ENCODE peak calls at places on chromosome 2, in seven cellular contexts. R is GM23248, V is endodermal cell, T is PC-3, H is K562, K is astrocyte, O is mesendoderm. E is an unnamed sample.

GRCh38 chr2:101132202-101132601 is 19.0 kb downstream of the TBC1D8 start:
- DNase-seq in O (no peak), H (no peak), T (no peak), K (no peak), V (no peak), R (no peak), E (no peak)

GRCh38 chr2:74093840-74094239 is 53.9 kb downstream of the BOLA3 start:
- DNase-seq in R (no peak), K (no peak), T (no peak), V (no peak), H (no peak), O (no peak), E (no peak)

GRCh38 chr2:160397530-160397865 is 96.1 kb downstream of the RBMS1 start:
- DNase-seq in O (peak; percentile 76), H (no peak), R (peak; percentile 70), V (no peak), K (peak; percentile 61), T (peak; percentile 58), E (no peak)

GRCh38 chr2:202933139-202933510 is 21.1 kb downstream of the CARF start:
- DNase-seq in K (no peak), T (no peak), O (no peak), H (no peak), R (no peak), V (no peak), E (no peak)

GRCh38 chr2:236928353-236929153 is 157.1 kb upstream of the COPS8 start:
- DNase-seq in H (no peak), K (no peak), T (no peak), V (no peak), R (peak; percentile 42), O (peak; percentile 10), E (no peak)

GRCh38 chr2:44295113-44295512 is 19.8 kb downstream of the SLC3A1 start:
- DNase-seq in O (no peak), V (no peak), K (no peak), R (no peak), T (no peak), H (no peak), E (no peak)

GRCh38 chr2:65604246-65604645 is 171.8 kb upstream of the SPRED2 start:
- DNase-seq in H (no peak), O (peak; percentile 17), R (peak; percentile 71), V (peak; percentile 35), T (peak; percentile 44), K (peak; percentile 49), E (no peak)

GRCh38 chr2:41913311-41913710 is 134.5 kb upstream of the PKDCC start:
- DNase-seq in R (no peak), O (no peak), H (no peak), T (no peak), K (no peak), V (no peak), E (no peak)

GRCh38 chr2:172106128-172106961 is 3.6 kb upstream of the DLX2 start:
- DNase-seq in H (peak; percentile 28), V (peak; percentile 90), O (peak; percentile 87), R (peak; percentile 79), K (no peak), T (peak; percentile 52), E (no peak)

GRCh38 chr2:85540131-85540587 is 1.2 kb downstream of the MAT2A start:
- DNase-seq in V (no peak), K (no peak), R (peak; percentile 54), O (peak; percentile 31), T (no peak), H (peak; percentile 45), E (no peak)

GRCh38 chr2:71856709-71857525 is 290.7 kb downstream of the CYP26B1 start:
- DNase-seq in V (peak; percentile 81), K (no peak), H (no peak), R (peak; percentile 43), T (peak; percentile 65), O (peak; percentile 29), E (no peak)

GRCh38 chr2:120778244-120778643 is 42.6 kb downstream of the GLI2 start:
- DNase-seq in T (peak; percentile 37), H (no peak), R (peak; percentile 68), V (peak; percentile 48), K (peak; percentile 59), O (no peak), E (no peak)

GRCh38 chr2:127683766-127684165 is 8.4 kb upstream of the LIMS2 start:
- DNase-seq in R (no peak), K (peak; percentile 31), T (no peak), V (peak; percentile 29), O (no peak), H (no peak), E (no peak)

GRCh38 chr2:31387850-31388249 is 26.7 kb downstream of the XDH start:
- DNase-seq in K (no peak), O (peak; percentile 57), V (peak; percentile 69), T (no peak), H (no peak), R (no peak), E (no peak)

GRCh38 chr2:196601430-196602306 is 37.8 kb upstream of the CCDC150 start:
- DNase-seq in K (peak; percentile 95), O (peak; percentile 52), H (peak; percentile 67), V (peak; percentile 47), R (peak; percentile 100), T (peak; percentile 88), E (no peak)

GRCh38 chr2:20050712-20051517 is 513 bp downstream of the LAPTM4A start:
- DNase-seq in H (peak; percentile 80), T (peak; percentile 60), R (peak; percentile 81), O (peak; percentile 89), V (peak; percentile 87), K (peak; percentile 43), E (no peak)

GRCh38 chr2:73903313-73903712 is 10.5 kb downstream of the ACTG2 start:
- DNase-seq in T (no peak), K (no peak), R (no peak), H (no peak), V (no peak), O (no peak), E (no peak)

GRCh38 chr2:230796280-230796862 is 68.4 kb upstream of the ITM2C start:
- DNase-seq in R (peak; percentile 81), V (no peak), H (no peak), T (peak; percentile 72), O (peak; percentile 56), K (peak; percentile 83), E (no peak)

GRCh38 chr2:159939946-159940345 is 122.5 kb downstream of the PLA2R1 start:
- DNase-seq in T (peak; percentile 52), R (peak; percentile 24), K (peak; percentile 6), H (peak; percentile 8), O (peak; percentile 10), V (no peak), E (no peak)

GRCh38 chr2:85851253-85851955 is 37.4 kb downstream of the ST3GAL5 start:
- DNase-seq in O (no peak), V (no peak), H (no peak), R (peak; percentile 86), T (peak; percentile 55), K (no peak), E (no peak)

GRCh38 chr2:215654177-215654850 is 218.4 kb upstream of the FN1 start:
- DNase-seq in K (peak; percentile 68), T (no peak), H (no peak), O (no peak), R (peak; percentile 92), V (no peak), E (peak; percentile 44)

DNA sequence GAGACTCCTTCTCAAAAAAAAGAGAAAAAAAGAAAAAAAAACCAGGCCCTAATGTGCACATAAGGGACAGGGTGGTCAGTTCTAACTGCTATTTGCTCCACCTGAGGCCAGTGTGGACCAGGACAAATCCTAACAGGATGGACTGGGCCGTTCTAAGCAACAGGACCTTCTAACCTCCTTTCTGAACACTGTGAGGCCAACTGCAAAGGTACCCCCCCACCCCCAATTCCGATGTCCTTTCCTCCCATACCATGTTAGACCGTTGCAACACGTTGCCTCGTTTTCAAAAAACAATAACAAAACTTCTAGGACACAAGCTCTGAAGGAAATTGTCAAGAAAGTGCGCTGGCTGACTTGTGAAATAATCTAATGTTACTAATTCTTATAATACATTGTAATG is 1.2 kb downstream of the THAP4 start:
- DNase-seq in R (peak; percentile 36), V (no peak), O (peak; percentile 8), H (peak; percentile 31), K (no peak), T (no peak), E (no peak)
- H3K9ac ChIP-seq in R (peak overlapping the region; percentile 90), V (peak overlapping the region; percentile 76), O (peak overlapping the region; percentile 80), H (peak overlapping the region; percentile 88), K (peak overlapping the region; percentile 96), T (peak overlapping the region; percentile 97), E (peak overlapping the region; percentile 86)

DNA sequence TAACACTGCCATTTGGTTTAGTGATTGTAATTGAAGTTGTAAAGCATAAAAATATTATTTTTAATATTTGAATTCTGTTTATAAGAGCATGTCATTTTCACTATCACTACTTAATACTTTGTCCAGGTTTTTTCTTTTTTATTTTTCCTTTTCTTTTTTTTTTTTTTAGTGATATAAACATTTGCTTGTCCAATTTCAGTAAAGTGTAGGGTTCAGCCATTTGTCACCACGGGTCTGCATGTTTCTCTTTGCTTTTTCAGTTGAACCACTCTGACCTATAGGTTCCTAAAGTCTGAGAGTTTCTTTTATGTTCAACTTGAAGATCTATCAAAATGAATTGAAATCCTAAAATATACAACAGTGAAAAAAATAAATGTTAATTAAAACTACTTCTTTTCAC is 48.5 kb upstream of the SPAG16 start:
- DNase-seq in R (no peak), K (no peak), O (no peak), V (no peak), T (no peak), H (no peak), E (no peak)
- H3K9ac ChIP-seq in R (no peak overlapping the region), K (no peak overlapping the region), O (no peak overlapping the region), V (no peak overlapping the region), T (no peak overlapping the region), H (no peak overlapping the region), E (no peak overlapping the region)

DNA sequence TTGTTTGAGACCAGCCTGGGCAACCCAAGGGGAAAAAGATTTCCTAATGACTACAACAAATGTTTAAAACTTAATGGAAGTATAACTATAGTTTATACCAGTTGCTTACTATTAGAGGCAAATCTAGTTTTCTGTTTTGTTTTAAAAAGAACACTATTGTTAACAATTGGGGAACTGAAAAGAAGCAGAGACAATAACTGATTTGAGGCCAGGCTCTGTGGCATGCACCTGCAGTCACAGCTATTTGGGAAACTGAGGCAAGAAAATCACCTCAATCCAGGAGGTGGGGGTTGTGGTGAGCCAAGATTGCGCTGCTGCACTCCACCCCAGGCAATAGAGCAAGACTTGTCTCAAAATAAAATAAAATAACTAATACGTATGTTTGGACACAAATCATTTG is 28.2 kb upstream of the USP34 start:
- DNase-seq in T (no peak), R (no peak), H (no peak), O (no peak), K (no peak), V (no peak), E (no peak)
- H3K9ac ChIP-seq in T (no peak overlapping the region), R (no peak overlapping the region), H (no peak overlapping the region), O (no peak overlapping the region), K (no peak overlapping the region), V (no peak overlapping the region), E (no peak overlapping the region)

GRCh38 chr2:26891-27290 is 19.4 kb downstream of the FAM110C start:
- DNase-seq in T (no peak), K (no peak), V (no peak), R (no peak), O (no peak), H (no peak), E (no peak)

GRCh38 chr2:32068-32467 is 14.2 kb downstream of the FAM110C start:
- DNase-seq in K (no peak), T (no peak), O (no peak), V (no peak), R (no peak), H (no peak), E (no peak)

GRCh38 chr2:28401-28975 is 17.8 kb downstream of the FAM110C start:
- DNase-seq in H (no peak), R (no peak), V (no peak), O (no peak), T (no peak), K (no peak), E (no peak)

GRCh38 chr2:33620-34019 is 12.7 kb downstream of the FAM110C start:
- DNase-seq in T (peak; percentile 75), R (no peak), O (peak; percentile 47), K (no peak), H (no peak), V (no peak), E (no peak)

GRCh38 chr2:29254-29653 is 17.1 kb downstream of the FAM110C start:
- DNase-seq in T (no peak), O (no peak), K (no peak), R (no peak), H (no peak), V (no peak), E (no peak)
- H3K9ac ChIP-seq in T (no peak overlapping the region), O (no peak overlapping the region), K (no peak overlapping the region), R (no peak overlapping the region), H (no peak overlapping the region), V (no peak overlapping the region), E (no peak overlapping the region)

E was measured in SK-N-MC.